ENCODE peak calls at places on chromosomes 13 and 19, in ten cellular contexts. One of them, this sample, is unnamed.

GRCh38 chr19:13152356-13152853 is 2.2 kb downstream of the IER2 start:
- DNase-seq in heart right ventricle: no peak
- DNase-seq in ovary: no peak
- DNase-seq in heart left ventricle: no peak
- DNase-seq in lower lobe of right lung: no peak
- DNase-seq in RWPE1: no peak
- DNase-seq in thyroid gland: no peak
- DNase-seq in CD4-positive, alpha-beta T cell: no peak
- DNase-seq in fibroblast of lung: no peak
- DNase-seq in H1: no peak
- DNase-seq in this sample: no peak

GRCh38 chr13:37011788-37012187 is 11.2 kb downstream of the EXOSC8 start:
- DNase-seq in CD4-positive, alpha-beta T cell: no peak
- DNase-seq in heart right ventricle: no peak
- DNase-seq in ovary: no peak
- DNase-seq in heart left ventricle: no peak
- DNase-seq in lower lobe of right lung: no peak
- DNase-seq in fibroblast of lung: no peak
- DNase-seq in RWPE1: no peak
- DNase-seq in thyroid gland: no peak
- DNase-seq in H1: no peak
- DNase-seq in this sample: no peak

GRCh38 chr19:45677351-45678230 is 9.6 kb downstream of the GIPR start:
- DNase-seq in thyroid gland: peak; percentile 64
- DNase-seq in CD4-positive, alpha-beta T cell: peak; percentile 85
- DNase-seq in lower lobe of right lung: peak; percentile 96
- DNase-seq in RWPE1: peak; percentile 87
- DNase-seq in ovary: peak; percentile 64
- DNase-seq in H1: peak; percentile 99
- DNase-seq in fibroblast of lung: peak; percentile 63
- DNase-seq in heart left ventricle: peak; percentile 77
- DNase-seq in heart right ventricle: peak; percentile 54
- DNase-seq in this sample: no peak

GRCh38 chr19:45919678-45920077 is 5.1 kb upstream of the NANOS2 start:
- DNase-seq in heart right ventricle: no peak
- DNase-seq in thyroid gland: no peak
- DNase-seq in H1: no peak
- DNase-seq in RWPE1: no peak
- DNase-seq in fibroblast of lung: no peak
- DNase-seq in CD4-positive, alpha-beta T cell: no peak
- DNase-seq in lower lobe of right lung: no peak
- DNase-seq in ovary: no peak
- DNase-seq in heart left ventricle: no peak
- DNase-seq in this sample: no peak

GRCh38 chr13:52455677-52456041 is 381 bp downstream of the CKAP2 start:
- DNase-seq in ovary: peak; percentile 80
- DNase-seq in heart left ventricle: peak; percentile 76
- DNase-seq in lower lobe of right lung: peak; percentile 83
- DNase-seq in heart right ventricle: peak; percentile 77
- DNase-seq in thyroid gland: peak; percentile 71
- DNase-seq in fibroblast of lung: peak; percentile 67
- DNase-seq in RWPE1: peak; percentile 62
- DNase-seq in H1: no peak
- DNase-seq in CD4-positive, alpha-beta T cell: peak; percentile 75
- DNase-seq in this sample: peak; percentile 79

GRCh38 chr19:14580623-14581237 is 2.2 kb upstream of the CLEC17A start:
- DNase-seq in ovary: no peak
- DNase-seq in H1: no peak
- DNase-seq in thyroid gland: no peak
- DNase-seq in heart left ventricle: no peak
- DNase-seq in lower lobe of right lung: no peak
- DNase-seq in RWPE1: no peak
- DNase-seq in heart right ventricle: no peak
- DNase-seq in CD4-positive, alpha-beta T cell: no peak
- DNase-seq in fibroblast of lung: no peak
- DNase-seq in this sample: no peak

GRCh38 chr13:92823059-92823458 is 403.5 kb upstream of the GPC6 start:
- DNase-seq in H1: no peak
- DNase-seq in heart right ventricle: no peak
- DNase-seq in RWPE1: no peak
- DNase-seq in lower lobe of right lung: no peak
- DNase-seq in CD4-positive, alpha-beta T cell: no peak
- DNase-seq in ovary: no peak
- DNase-seq in thyroid gland: no peak
- DNase-seq in fibroblast of lung: no peak
- DNase-seq in heart left ventricle: no peak
- DNase-seq in this sample: no peak

GRCh38 chr19:5407356-5407755 is 47.9 kb upstream of the ZNRF4 start:
- DNase-seq in H1: no peak
- DNase-seq in heart left ventricle: no peak
- DNase-seq in lower lobe of right lung: no peak
- DNase-seq in ovary: no peak
- DNase-seq in fibroblast of lung: peak; percentile 8
- DNase-seq in thyroid gland: no peak
- DNase-seq in CD4-positive, alpha-beta T cell: no peak
- DNase-seq in RWPE1: peak; percentile 36
- DNase-seq in heart right ventricle: no peak
- DNase-seq in this sample: no peak

GRCh38 chr13:52968074-52968700 is 60.4 kb upstream of the OLFM4 start:
- DNase-seq in CD4-positive, alpha-beta T cell: peak; percentile 51
- DNase-seq in fibroblast of lung: peak; percentile 52
- DNase-seq in ovary: peak; percentile 49
- DNase-seq in thyroid gland: peak; percentile 93
- DNase-seq in heart left ventricle: peak; percentile 73
- DNase-seq in RWPE1: peak; percentile 80
- DNase-seq in H1: peak; percentile 90
- DNase-seq in heart right ventricle: peak; percentile 64
- DNase-seq in lower lobe of right lung: peak; percentile 82
- DNase-seq in this sample: no peak

GRCh38 chr13:20672772-20673171 is 30.7 kb upstream of the IL17D start:
- DNase-seq in heart right ventricle: no peak
- DNase-seq in ovary: no peak
- DNase-seq in fibroblast of lung: peak; percentile 20
- DNase-seq in lower lobe of right lung: no peak
- DNase-seq in heart left ventricle: no peak
- DNase-seq in RWPE1: no peak
- DNase-seq in CD4-positive, alpha-beta T cell: no peak
- DNase-seq in thyroid gland: peak; percentile 41
- DNase-seq in H1: no peak
- DNase-seq in this sample: no peak

GRCh38 chr13:102800145-102801041 is 1.5 kb downstream of the BIVM start:
- DNase-seq in thyroid gland: peak; percentile 81
- DNase-seq in heart left ventricle: peak; percentile 84
- DNase-seq in ovary: peak; percentile 87
- DNase-seq in RWPE1: peak; percentile 79
- DNase-seq in H1: no peak
- DNase-seq in fibroblast of lung: peak; percentile 78
- DNase-seq in lower lobe of right lung: peak; percentile 88
- DNase-seq in heart right ventricle: peak; percentile 88
- DNase-seq in CD4-positive, alpha-beta T cell: peak; percentile 73
- DNase-seq in this sample: peak; percentile 85

GRCh38 chr19:33047422-33047821 is 17.3 kb downstream of the RHPN2 start:
- DNase-seq in thyroid gland: no peak
- DNase-seq in CD4-positive, alpha-beta T cell: no peak
- DNase-seq in ovary: no peak
- DNase-seq in heart right ventricle: no peak
- DNase-seq in heart left ventricle: no peak
- DNase-seq in fibroblast of lung: no peak
- DNase-seq in lower lobe of right lung: peak; percentile 70
- DNase-seq in H1: peak; percentile 61
- DNase-seq in RWPE1: peak; percentile 92
- DNase-seq in this sample: no peak

GRCh38 chr13:80214521-80214941 is 126.4 kb downstream of the SPRY2 start:
- DNase-seq in ovary: no peak
- DNase-seq in heart right ventricle: no peak
- DNase-seq in heart left ventricle: no peak
- DNase-seq in H1: no peak
- DNase-seq in thyroid gland: no peak
- DNase-seq in RWPE1: no peak
- DNase-seq in CD4-positive, alpha-beta T cell: no peak
- DNase-seq in lower lobe of right lung: no peak
- DNase-seq in fibroblast of lung: no peak
- DNase-seq in this sample: no peak

GRCh38 chr13:109568273-109568900 is 218.0 kb downstream of the IRS2 start:
- DNase-seq in ovary: no peak
- DNase-seq in RWPE1: no peak
- DNase-seq in heart right ventricle: no peak
- DNase-seq in fibroblast of lung: peak; percentile 7
- DNase-seq in CD4-positive, alpha-beta T cell: no peak
- DNase-seq in heart left ventricle: no peak
- DNase-seq in lower lobe of right lung: no peak
- DNase-seq in H1: no peak
- DNase-seq in thyroid gland: no peak
- DNase-seq in this sample: no peak

GRCh38 chr13:94712287-94712811 is at the start of gene SOX21:
- DNase-seq in H1: no peak
- DNase-seq in CD4-positive, alpha-beta T cell: no peak
- DNase-seq in ovary: no peak
- DNase-seq in thyroid gland: no peak
- DNase-seq in lower lobe of right lung: no peak
- DNase-seq in heart right ventricle: no peak
- DNase-seq in RWPE1: no peak
- DNase-seq in heart left ventricle: no peak
- DNase-seq in fibroblast of lung: peak; percentile 39
- DNase-seq in this sample: no peak

GRCh38 chr13:94713556-94714182 is 1.3 kb upstream of the SOX21 start:
- DNase-seq in ovary: no peak
- DNase-seq in heart right ventricle: no peak
- DNase-seq in CD4-positive, alpha-beta T cell: no peak
- DNase-seq in lower lobe of right lung: no peak
- DNase-seq in fibroblast of lung: no peak
- DNase-seq in H1: no peak
- DNase-seq in thyroid gland: no peak
- DNase-seq in RWPE1: no peak
- DNase-seq in heart left ventricle: no peak
- DNase-seq in this sample: no peak

GRCh38 chr13:94712812-94713555 is 639 bp upstream of the SOX21 start:
- DNase-seq in heart right ventricle: no peak
- DNase-seq in thyroid gland: peak; percentile 34
- DNase-seq in CD4-positive, alpha-beta T cell: no peak
- DNase-seq in lower lobe of right lung: no peak
- DNase-seq in H1: no peak
- DNase-seq in RWPE1: peak; percentile 31
- DNase-seq in heart left ventricle: no peak
- DNase-seq in ovary: peak; percentile 50
- DNase-seq in fibroblast of lung: peak; percentile 59
- DNase-seq in this sample: no peak

GRCh38 chr13:94711561-94712286 is 621 bp downstream of the SOX21 start:
- DNase-seq in ovary: no peak
- DNase-seq in fibroblast of lung: peak; percentile 37
- DNase-seq in lower lobe of right lung: no peak
- DNase-seq in H1: no peak
- DNase-seq in CD4-positive, alpha-beta T cell: no peak
- DNase-seq in RWPE1: peak; percentile 15
- DNase-seq in heart left ventricle: no peak
- DNase-seq in heart right ventricle: no peak
- DNase-seq in thyroid gland: peak; percentile 10
- DNase-seq in this sample: no peak

DNA sequence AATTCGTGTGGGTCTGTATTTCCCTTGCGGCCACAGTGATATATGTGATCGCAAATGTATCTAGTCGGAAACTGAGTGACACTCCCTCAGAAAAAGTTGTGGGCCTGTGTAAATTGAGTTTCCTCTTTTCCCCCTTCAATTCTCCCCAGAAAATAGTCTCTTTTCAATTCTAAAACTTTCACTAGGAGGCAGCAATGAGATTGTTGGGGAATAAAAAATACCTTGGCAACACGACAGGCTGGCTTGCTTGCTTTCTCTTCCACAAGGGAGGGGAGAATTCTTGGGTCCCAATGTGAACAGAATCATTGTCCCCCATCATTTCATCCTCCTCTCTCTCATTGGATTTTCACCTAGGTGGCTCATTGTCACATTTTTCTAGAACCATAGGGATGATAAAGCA is 3.7 kb upstream of the SOX21 start:
- DNase-seq in ovary: no peak
- DNase-seq in heart left ventricle: no peak
- DNase-seq in H1: no peak
- DNase-seq in RWPE1: no peak
- DNase-seq in heart right ventricle: no peak
- DNase-seq in fibroblast of lung: no peak
- DNase-seq in lower lobe of right lung: no peak
- DNase-seq in CD4-positive, alpha-beta T cell: no peak
- DNase-seq in thyroid gland: no peak
- DNase-seq in this sample: no peak
- TF ChIP-seq CTCF in ovary: no peak
- TF ChIP-seq CTCF in heart left ventricle: no peak
- TF ChIP-seq CTCF in H1: no peak
- TF ChIP-seq CTCF in RWPE1: no peak
- TF ChIP-seq CTCF in heart right ventricle: no peak
- TF ChIP-seq CTCF in fibroblast of lung: peak; percentile 38
- TF ChIP-seq CTCF in lower lobe of right lung: no peak
- TF ChIP-seq CTCF in CD4-positive, alpha-beta T cell: no peak
- TF ChIP-seq CTCF in thyroid gland: no peak
- TF ChIP-seq CTCF in this sample: no peak

DNA sequence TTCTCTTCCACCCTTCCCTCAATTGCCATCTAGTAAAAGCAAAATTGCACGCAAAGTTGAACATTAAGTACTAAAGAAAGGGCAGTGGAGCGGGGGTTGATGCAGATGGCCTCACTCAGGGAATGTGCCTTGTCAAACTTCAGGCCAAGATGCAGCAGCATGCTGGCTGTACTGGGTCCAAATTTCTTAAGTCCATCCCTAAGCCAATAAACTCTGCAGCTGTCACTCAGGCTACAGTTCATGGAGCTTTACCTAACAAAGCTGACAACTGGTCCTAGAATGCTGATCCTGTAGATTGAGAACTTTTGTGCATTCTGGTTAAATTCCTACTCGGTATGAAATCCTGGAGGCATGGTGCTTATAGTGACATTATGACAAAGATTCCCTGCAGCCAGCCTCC is 88.4 kb downstream of the FOXO1 start:
- DNase-seq in heart left ventricle: no peak
- DNase-seq in CD4-positive, alpha-beta T cell: no peak
- DNase-seq in ovary: no peak
- DNase-seq in thyroid gland: peak; percentile 84
- DNase-seq in fibroblast of lung: peak; percentile 28
- DNase-seq in heart right ventricle: no peak
- DNase-seq in lower lobe of right lung: no peak
- DNase-seq in H1: no peak
- DNase-seq in RWPE1: no peak
- DNase-seq in this sample: no peak
- H3K27ac ChIP-seq in heart left ventricle: no peak overlapping the region
- H3K27ac ChIP-seq in CD4-positive, alpha-beta T cell: no peak overlapping the region
- H3K27ac ChIP-seq in ovary: no peak overlapping the region
- H3K27ac ChIP-seq in thyroid gland: peak overlapping the region; percentile 26
- H3K27ac ChIP-seq in fibroblast of lung: no peak overlapping the region
- H3K27ac ChIP-seq in heart right ventricle: no peak overlapping the region
- H3K27ac ChIP-seq in lower lobe of right lung: no peak overlapping the region
- H3K27ac ChIP-seq in H1: no peak overlapping the region
- H3K27ac ChIP-seq in RWPE1: no peak overlapping the region
- H3K27ac ChIP-seq in this sample: no peak overlapping the region

GRCh38 chr19:1039646-1040475 is at the start of gene ABCA7:
- DNase-seq in H1: peak; percentile 98
- DNase-seq in ovary: peak; percentile 99
- DNase-seq in thyroid gland: peak; percentile 99
- DNase-seq in heart left ventricle: peak; percentile 99
- DNase-seq in lower lobe of right lung: peak; percentile 99
- DNase-seq in fibroblast of lung: peak; percentile 97
- DNase-seq in heart right ventricle: peak; percentile 100
- DNase-seq in RWPE1: peak; percentile 96
- DNase-seq in CD4-positive, alpha-beta T cell: peak; percentile 99
- DNase-seq in this sample: peak; percentile 96
- TF ChIP-seq CTCF in H1: no peak
- TF ChIP-seq CTCF in ovary: no peak
- TF ChIP-seq CTCF in thyroid gland: no peak
- TF ChIP-seq CTCF in heart left ventricle: no peak
- TF ChIP-seq CTCF in lower lobe of right lung: no peak
- TF ChIP-seq CTCF in fibroblast of lung: no peak
- TF ChIP-seq CTCF in heart right ventricle: peak; percentile 6
- TF ChIP-seq CTCF in RWPE1: no peak
- TF ChIP-seq CTCF in CD4-positive, alpha-beta T cell: no peak
- TF ChIP-seq CTCF in this sample: no peak

GRCh38 chr19:49333426-49334288 is 1.5 kb upstream of the CD37 start:
- DNase-seq in CD4-positive, alpha-beta T cell: peak; percentile 74
- DNase-seq in heart left ventricle: no peak
- DNase-seq in heart right ventricle: no peak
- DNase-seq in thyroid gland: no peak
- DNase-seq in fibroblast of lung: no peak
- DNase-seq in lower lobe of right lung: peak; percentile 64
- DNase-seq in H1: no peak
- DNase-seq in RWPE1: no peak
- DNase-seq in ovary: no peak
- DNase-seq in this sample: peak; percentile 67
- H3K27ac ChIP-seq in CD4-positive, alpha-beta T cell: peak overlapping the region; percentile 87
- H3K27ac ChIP-seq in heart left ventricle: no peak overlapping the region
- H3K27ac ChIP-seq in heart right ventricle: no peak overlapping the region
- H3K27ac ChIP-seq in thyroid gland: no peak overlapping the region
- H3K27ac ChIP-seq in fibroblast of lung: no peak overlapping the region
- H3K27ac ChIP-seq in lower lobe of right lung: peak overlapping the region; percentile 77
- H3K27ac ChIP-seq in H1: no peak overlapping the region
- H3K27ac ChIP-seq in RWPE1: no peak overlapping the region
- H3K27ac ChIP-seq in ovary: no peak overlapping the region
- H3K27ac ChIP-seq in this sample: no peak overlapping the region